ENCODE peak calls at places on chromosomes 6 and 20, in six cellular contexts. S is stimulated activated CD8-positive, alpha-beta memory T cell treated with anti-CD3 and anti-CD28 coated beads, Interleukin-4, amount 100 ng/mL, for 1 hour; N is hippocampal formation; L is activated T-cell treated with anti-CD3 and anti-CD28 coated beads for 1 hour; B is astrocyte of the cerebellum; H is neural progenitor cell. E is an unnamed sample.

GRCh38 chr6:149271348-149272340 is 45.9 kb upstream of the TAB2 start:
- DNase-seq in S (peak; percentile 53), N (no peak), L (peak; percentile 44), B (no peak), H (no peak), E (no peak)

GRCh38 chr6:107624050-107624449 is 134.1 kb downstream of the SOBP start:
- DNase-seq in S (no peak), N (no peak), L (no peak), B (no peak), H (no peak), E (no peak)

GRCh38 chr6:13709698-13710551 is 1.7 kb downstream of the RANBP9 start:
- DNase-seq in S (no peak), N (no peak), L (no peak), B (no peak), H (peak; percentile 40), E (no peak)

GRCh38 chr20:15991279-15991678 is 582.0 kb downstream of the KIF16B start:
- DNase-seq in S (no peak), N (no peak), L (no peak), B (no peak), H (no peak), E (no peak)

GRCh38 chr6:157596461-157596860 is 215.5 kb downstream of the ZDHHC14 start:
- DNase-seq in S (no peak), N (no peak), L (no peak), B (no peak), H (no peak), E (no peak)

GRCh38 chr6:107228754-107229153 is 113.4 kb upstream of the BEND3 start:
- DNase-seq in S (no peak), N (no peak), L (no peak), B (no peak), H (no peak), E (no peak)

GRCh38 chr6:7691675-7692452 is 34.0 kb upstream of the BMP6 start:
- DNase-seq in S (no peak), N (no peak), L (no peak), B (no peak), H (peak; percentile 20), E (no peak)

GRCh38 chr6:161091972-161092701 is 100.6 kb downstream of the MAP3K4 start:
- DNase-seq in S (no peak), N (no peak), L (no peak), B (no peak), H (no peak), E (no peak)

GRCh38 chr20:54208492-54209044 is 681 bp downstream of the PFDN4 start:
- DNase-seq in S (no peak), N (no peak), L (no peak), B (peak; percentile 26), H (peak; percentile 38), E (no peak)

E was measured in substantia nigra.